ENCODE peak calls at places on chromosomes 3 and 15, in four cellular contexts. J is GM12878, G is HepG2, D is K562. Q is an unnamed sample.

GRCh38 chr15:88897456-88898194 is 2.3 kb upstream of the HAPLN3 start:
- DNase-seq in J (no peak), G (peak), D (peak), Q (peak)

GRCh38 chr3:59751606-59752005 is 701.8 kb upstream of the CFAP20DC start:
- DNase-seq in J (no peak), G (no peak), D (no peak), Q (no peak)

GRCh38 chr3:144915202-144915601 is 943.6 kb downstream of the DIPK2A start:
- DNase-seq in J (no peak), G (no peak), D (no peak), Q (no peak)

GRCh38 chr15:75203908-75204263 is 2.2 kb downstream of the C15orf39 start:
- DNase-seq in J (no peak), G (no peak), D (no peak), Q (no peak)

GRCh38 chr3:79204351-79204750 is 563.4 kb downstream of the ROBO1 start:
- DNase-seq in J (no peak), G (no peak), D (no peak), Q (no peak)

GRCh38 chr3:67518196-67518595 is 136.2 kb downstream of the SUCLG2 start:
- DNase-seq in J (no peak), G (no peak), D (no peak), Q (peak)

GRCh38 chr15:59691194-59691805 is 2.2 kb upstream of the BNIP2 start:
- DNase-seq in J (peak), G (peak), D (peak), Q (peak)

GRCh38 chr15:59685737-59686297 is 3.3 kb downstream of the BNIP2 start:
- DNase-seq in J (no peak), G (no peak), D (no peak), Q (peak)

GRCh38 chr3:56930706-56931105 is 129.0 kb upstream of the ARHGEF3 start:
- DNase-seq in J (no peak), G (no peak), D (no peak), Q (no peak)

GRCh38 chr3:13559751-13560540 is 11.0 kb downstream of the FBLN2 start:
- DNase-seq in J (no peak), G (no peak), D (no peak), Q (no peak)

GRCh38 chr3:48413086-48413485 is 16.8 kb downstream of the PLXNB1 start:
- DNase-seq in J (no peak), G (no peak), D (no peak), Q (no peak)

GRCh38 chr15:39887211-39887610 is 32.9 kb downstream of the GPR176 start:
- DNase-seq in J (no peak), G (no peak), D (no peak), Q (no peak)

GRCh38 chr3:74592359-74592758 is 22.1 kb downstream of the CNTN3 start:
- DNase-seq in J (no peak), G (no peak), D (no peak), Q (no peak)

GRCh38 chr3:72265250-72265649 is 480.3 kb upstream of the PROK2 start:
- DNase-seq in J (no peak), G (no peak), D (peak), Q (no peak)

GRCh38 chr15:48541659-48542334 is 103.7 kb downstream of the FBN1 start:
- DNase-seq in J (peak), G (no peak), D (no peak), Q (peak)

GRCh38 chr3:61464785-61465184 is 96.6 kb upstream of the PTPRG start:
- DNase-seq in J (no peak), G (no peak), D (no peak), Q (no peak)

GRCh38 chr3:52313774-52314188 is 2.3 kb upstream of the DNAH1 start:
- DNase-seq in J (peak), G (no peak), D (no peak), Q (no peak)

GRCh38 chr15:74408385-74408784 is 25.4 kb downstream of the SEMA7A start:
- DNase-seq in J (no peak), G (no peak), D (no peak), Q (no peak)

GRCh38 chr3:159884661-159885402 is 103.8 kb upstream of the IL12A start:
- DNase-seq in J (no peak), G (peak), D (peak), Q (peak)

GRCh38 chr3:135989247-135989646 is 23.7 kb downstream of the PPP2R3A start:
- DNase-seq in J (no peak), G (no peak), D (no peak), Q (no peak)

GRCh38 chr3:129723558-129724324 is 117.3 kb upstream of the PLXND1 start:
- DNase-seq in J (no peak), G (no peak), D (no peak), Q (no peak)

GRCh38 chr3:188170461-188171459 is 16.8 kb downstream of the LPP start:
- DNase-seq in J (no peak), G (peak), D (no peak), Q (no peak)

GRCh38 chr15:39785139-39785538 is 2.5 kb upstream of the FSIP1 start:
- DNase-seq in J (no peak), G (no peak), D (no peak), Q (no peak)

GRCh38 chr15:81469154-81469553 is 95.1 kb upstream of the TMC3 start:
- DNase-seq in J (no peak), G (no peak), D (no peak), Q (no peak)

GRCh38 chr3:46861293-46861995 is 1.8 kb downstream of the MYL3 start:
- DNase-seq in J (no peak), G (peak), D (no peak), Q (no peak)

GRCh38 chr3:100325827-100326226 is 8.7 kb upstream of the NIT2 start:
- DNase-seq in J (no peak), G (no peak), D (no peak), Q (no peak)

GRCh38 chr15:43103939-43104338 is 1.9 kb downstream of the UBR1 start:
- DNase-seq in J (no peak), G (no peak), D (no peak), Q (no peak)

GRCh38 chr15:97890307-97890706 is 70.2 kb upstream of the ARRDC4 start:
- DNase-seq in J (no peak), G (no peak), D (no peak), Q (no peak)

GRCh38 chr15:62079594-62079993 is 12.8 kb downstream of the C2CD4A start:
- DNase-seq in J (no peak), G (no peak), D (no peak), Q (no peak)

GRCh38 chr3:26807272-26807671 is 184.7 kb downstream of the LRRC3B start:
- DNase-seq in J (no peak), G (no peak), D (no peak), Q (no peak)

GRCh38 chr3:12560505-12561188 is 3.8 kb downstream of the MKRN2 start:
- DNase-seq in J (peak), G (no peak), D (no peak), Q (no peak)

GRCh38 chr15:56244811-56245576 is 1.3 kb upstream of the RFX7 start:
- DNase-seq in J (no peak), G (peak), D (peak), Q (no peak)

GRCh38 chr3:76765526-76765925 is 274.4 kb upstream of the ROBO2 start:
- DNase-seq in J (no peak), G (no peak), D (no peak), Q (no peak)

GRCh38 chr15:65512807-65513416 is 4.6 kb downstream of the DPP8 start:
- DNase-seq in J (no peak), G (no peak), D (peak), Q (no peak)

GRCh38 chr3:86794336-86795065 is 196.4 kb downstream of the VGLL3 start:
- DNase-seq in J (no peak), G (no peak), D (no peak), Q (no peak)

GRCh38 chr15:96066126-96066525 is 264.4 kb upstream of the NR2F2 start:
- DNase-seq in J (no peak), G (no peak), D (no peak), Q (no peak)

GRCh38 chr3:195065142-195065863 is 205.7 kb downstream of the XXYLT1 start:
- DNase-seq in J (no peak), G (no peak), D (no peak), Q (no peak)
- TF ChIP-seq FOXM1 in J (no peak), G (no peak), D (no peak), Q (no peak)

DNA sequence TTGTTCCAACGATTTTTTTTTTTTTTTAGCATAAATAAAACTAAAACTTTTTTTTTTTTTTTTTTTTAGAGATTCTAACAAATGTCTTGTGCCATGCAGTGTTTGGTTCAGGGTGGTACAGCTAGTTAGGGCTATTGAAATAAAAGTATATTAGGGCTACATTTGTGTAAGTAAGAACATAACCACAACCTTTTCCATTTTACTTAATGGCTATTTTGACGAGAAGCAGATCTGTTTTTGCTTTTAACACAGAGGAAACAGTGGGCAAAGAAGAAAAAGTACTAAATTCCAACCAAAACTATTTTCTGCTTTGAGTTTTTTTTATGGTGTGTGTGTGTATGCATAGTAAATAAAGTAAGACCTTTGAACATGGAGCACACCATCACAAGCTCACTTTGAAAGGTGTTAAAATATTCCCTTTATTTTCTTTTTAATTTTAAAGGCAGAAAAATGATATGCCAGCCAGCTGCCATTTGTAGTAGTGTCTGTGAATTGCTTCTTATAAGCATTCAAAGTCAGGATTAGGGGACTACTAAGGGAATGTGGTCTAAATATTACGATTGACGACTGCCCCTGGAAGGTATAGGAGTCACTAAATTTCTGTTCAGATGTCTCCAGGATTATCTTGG is 3.0 kb downstream of the RARB start:
- DNase-seq in J (no peak), G (no peak), D (no peak), Q (no peak)
- H3K27ac ChIP-seq in J (no peak), G (no peak), D (no peak), Q (peak)

DNA sequence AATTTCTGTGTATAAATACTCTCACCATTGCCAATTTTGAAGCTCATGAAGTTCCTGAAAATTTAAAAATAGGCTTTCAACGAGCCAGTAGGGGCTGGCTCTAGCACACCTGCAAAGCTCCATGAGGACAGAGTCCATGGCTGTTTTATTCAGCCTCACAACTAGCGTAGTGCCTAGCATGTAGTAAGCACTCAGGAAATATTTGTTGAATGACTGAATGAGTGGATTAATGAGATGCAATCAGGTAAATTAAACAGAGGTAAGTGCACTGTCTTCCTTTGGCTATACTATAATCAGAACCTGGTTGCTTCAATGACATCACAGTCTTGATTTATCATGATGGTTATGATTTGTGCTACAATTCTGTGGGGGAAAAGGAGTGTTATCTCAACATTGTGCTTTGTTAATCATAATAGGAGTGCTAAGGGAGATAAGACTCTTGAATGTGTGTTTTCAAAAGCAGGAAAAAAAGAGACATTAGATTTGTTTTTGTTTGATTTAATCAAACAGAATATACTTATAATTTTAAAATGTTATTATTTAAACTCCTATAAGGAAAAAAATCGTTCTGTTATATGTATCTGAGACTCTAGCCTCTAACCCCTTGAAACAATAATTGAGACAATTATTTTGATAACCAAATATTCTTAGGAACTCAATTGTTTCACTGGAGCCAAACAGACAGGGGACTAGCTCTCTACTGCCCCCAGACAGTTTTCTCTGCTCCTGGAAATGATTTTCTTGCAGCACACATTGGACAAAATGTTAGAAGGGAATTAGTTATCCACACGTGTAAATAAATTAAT is 171.7 kb upstream of the ATP11B start:
- DNase-seq in J (no peak), G (no peak), D (no peak), Q (peak)
- TF ChIP-seq FOXM1 in J (no peak), G (no peak), D (no peak), Q (no peak)

GRCh38 chr3:195546130-195546560 is 3.0 kb upstream of the PPP1R2 start:
- DNase-seq in J (no peak), G (peak), D (no peak), Q (no peak)
- H3K27ac ChIP-seq in J (no peak), G (no peak), D (no peak), Q (no peak)

GRCh38 chr3:177816667-177817208 is 619.5 kb upstream of the TBL1XR1 start:
- DNase-seq in J (no peak), G (peak), D (no peak), Q (no peak)
- TF ChIP-seq FOXM1 in J (no peak), G (no peak), D (no peak), Q (no peak)

DNA sequence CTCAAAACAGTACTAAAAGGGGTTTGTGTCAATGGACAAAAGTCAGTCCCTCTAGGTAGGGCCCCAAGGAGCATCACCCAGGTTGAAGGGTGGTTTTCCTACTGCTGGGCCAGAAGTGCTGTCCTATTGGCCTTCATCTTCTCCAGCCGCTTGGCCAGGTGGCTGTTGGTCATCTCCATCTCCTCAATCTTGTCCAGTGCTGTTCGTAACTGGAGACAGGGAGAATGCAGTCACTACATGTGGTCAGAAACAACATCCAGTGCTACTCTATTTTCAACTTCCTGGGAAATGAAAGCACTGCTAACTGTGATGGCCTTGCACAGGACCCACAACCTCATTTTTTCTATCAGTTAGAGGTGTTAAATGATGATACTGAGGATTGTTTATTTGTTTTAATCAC is 60.4 kb downstream of the MLH1 start:
- DNase-seq in J (no peak), G (no peak), D (no peak), Q (no peak)
- H3K27ac ChIP-seq in J (no peak), G (no peak), D (no peak), Q (peak)